ENCODE peak calls at places on chromosome X, in five cellular contexts. W is heart right ventricle, N is stomach, G is AG09309, E is astrocyte of the cerebellum. R is an unnamed sample.

GRCh38 chrX:43971966-43972961 is 926 bp downstream of the NDP start:
- DNase-seq in E (no peak), W (no peak), G (no peak), N (no peak), R (no peak)

GRCh38 chrX:22203186-22203585 is 69.5 kb upstream of the CBLL2 start:
- DNase-seq in G (no peak), W (no peak), E (no peak), N (no peak), R (no peak)

GRCh38 chrX:5306654-5307121 is 922.0 kb downstream of the NLGN4X start:
- DNase-seq in N (no peak), W (no peak), G (no peak), E (no peak), R (no peak)

GRCh38 chrX:140504371-140505324 is at the start of gene SOX3:
- DNase-seq in G (no peak), N (no peak), W (no peak), E (no peak), R (no peak)

GRCh38 chrX:154378059-154378798 is 866 bp upstream of the EMD start:
- DNase-seq in E (no peak), N (peak), W (peak), G (no peak), R (no peak)

GRCh38 chrX:11944486-11944885 is 186.4 kb downstream of the MSL3 start:
- DNase-seq in G (no peak), W (no peak), E (peak), N (no peak), R (peak)

GRCh38 chrX:32804034-32804433 is 407.3 kb downstream of the DMD start:
- DNase-seq in E (no peak), N (no peak), G (no peak), W (no peak), R (no peak)

GRCh38 chrX:1248381-1249061 is 20.1 kb upstream of the CSF2RA start:
- DNase-seq in N (no peak), W (peak), G (no peak), E (no peak), R (no peak)

GRCh38 chrX:12372111-12372510 is 233.8 kb downstream of the FRMPD4 start:
- DNase-seq in N (no peak), W (no peak), G (no peak), E (peak), R (no peak)

GRCh38 chrX:151902813-151903591 is 9.7 kb upstream of the MAGEA4 start:
- DNase-seq in N (no peak), G (peak), W (peak), E (peak), R (peak)

GRCh38 chrX:43753637-43754036 is 97.5 kb downstream of the MAOA start:
- DNase-seq in N (no peak), W (no peak), G (no peak), E (no peak), R (no peak)

GRCh38 chrX:27399146-27399456 is 64.0 kb downstream of the PPP4R3C start:
- DNase-seq in W (no peak), E (no peak), G (no peak), N (no peak), R (no peak)

GRCh38 chrX:11190745-11191510 is 79.8 kb downstream of the HCCS start:
- DNase-seq in E (no peak), G (no peak), W (no peak), N (peak), R (no peak)

GRCh38 chrX:130726661-130727060 is 176.3 kb downstream of the ENOX2 start:
- DNase-seq in N (no peak), G (peak), W (no peak), E (no peak), R (no peak)

GRCh38 chrX:41350150-41350975 is 16.4 kb downstream of the DDX3X start:
- DNase-seq in N (no peak), W (no peak), G (no peak), E (no peak), R (no peak)

GRCh38 chrX:96590403-96590802 is 94.2 kb upstream of the DIAPH2 start:
- DNase-seq in G (no peak), E (no peak), N (no peak), W (no peak), R (no peak)

GRCh38 chrX:642436-643210 is 12.0 kb downstream of the SHOX start:
- DNase-seq in N (peak), E (no peak), W (no peak), G (no peak), R (no peak)

GRCh38 chrX:133749951-133750350 is 235.4 kb downstream of the GPC3 start:
- DNase-seq in N (no peak), G (no peak), E (no peak), W (no peak), R (no peak)

GRCh38 chrX:48631376-48632090 is 34.2 kb downstream of the WDR13 start:
- DNase-seq in E (peak), N (peak), G (peak), W (peak), R (peak)

GRCh38 chrX:370963-371745 is 15.6 kb downstream of the PPP2R3B start:
- DNase-seq in E (no peak), N (no peak), W (no peak), G (no peak), R (no peak)

GRCh38 chrX:39642071-39642470 is 455.7 kb downstream of the BCOR start:
- DNase-seq in G (no peak), W (peak), N (no peak), E (no peak), R (no peak)

GRCh38 chrX:9438950-9439494 is 25.8 kb upstream of the TBL1X start:
- DNase-seq in N (no peak), E (no peak), W (no peak), G (peak), R (no peak)

GRCh38 chrX:25640276-25640675 is 497.9 kb upstream of the MAGEB18 start:
- DNase-seq in W (no peak), N (no peak), E (no peak), G (no peak), R (no peak)

GRCh38 chrX:123171781-123172180 is 12.3 kb upstream of the GRIA3 start:
- DNase-seq in G (no peak), W (no peak), E (no peak), N (no peak), R (no peak)

GRCh38 chrX:151977009-151977408 is 2.5 kb upstream of the GABRE start:
- DNase-seq in E (no peak), N (no peak), W (no peak), G (no peak), R (no peak)

GRCh38 chrX:2464677-2465166 is 36.1 kb downstream of the DHRSX start:
- DNase-seq in N (no peak), G (no peak), W (no peak), E (no peak), R (no peak)
- H3K4me3 ChIP-seq in N (no peak), G (no peak), W (no peak), E (no peak), R (no peak)

DNA sequence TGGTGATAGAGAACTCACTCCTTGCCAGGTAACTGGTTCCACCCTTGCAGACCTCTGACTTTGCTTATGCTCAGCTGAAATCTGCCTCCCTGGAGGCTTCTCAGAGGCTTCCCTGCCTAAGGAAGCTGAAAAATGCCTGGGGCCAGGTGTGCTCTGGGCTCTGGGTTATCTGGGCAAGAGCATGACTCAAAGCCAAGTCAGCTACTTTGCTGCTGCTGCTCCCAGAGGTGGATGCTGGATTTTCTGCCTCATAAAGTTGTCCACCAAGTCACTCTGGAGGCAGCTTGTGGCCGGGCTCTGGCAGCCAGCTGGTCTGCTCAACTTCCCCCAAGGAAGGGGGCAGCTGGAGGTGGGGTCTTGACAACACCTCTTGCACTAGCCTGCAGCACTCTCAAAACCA is 132.7 kb downstream of the PJA1 start:
- DNase-seq in N (no peak), W (no peak), E (no peak), G (no peak), R (no peak)
- TF ChIP-seq CTCF in N (no peak), W (no peak), E (no peak), G (no peak), R (no peak)

GRCh38 chrX:53268173-53268572 is 13.2 kb downstream of the IQSEC2 start:
- DNase-seq in N (no peak), W (no peak), E (no peak), G (no peak), R (no peak)
- H3K4me3 ChIP-seq in N (no peak), W (no peak), E (no peak), G (no peak), R (no peak)

GRCh38 chrX:143661286-143661685 is 25.4 kb upstream of the SLITRK4 start:
- DNase-seq in E (no peak), N (no peak), G (no peak), W (no peak), R (no peak)
- TF ChIP-seq CTCF in E (no peak), N (no peak), G (no peak), W (no peak), R (no peak)

GRCh38 chrX:119759333-119759766 is 962 bp downstream of the SOWAHD start:
- DNase-seq in E (no peak), G (no peak), N (no peak), W (no peak), R (no peak)
- H3K4me3 ChIP-seq in E (no peak), G (no peak), N (peak), W (peak), R (no peak)

GRCh38 chrX:129678176-129678880 is 23.6 kb upstream of the APLN start:
- DNase-seq in W (peak), N (peak), G (no peak), E (no peak), R (no peak)
- TF ChIP-seq CTCF in W (no peak), N (no peak), G (no peak), E (peak), R (no peak)

GRCh38 chrX:45233541-45233940 is 32.9 kb upstream of the DIPK2B start:
- DNase-seq in E (no peak), N (no peak), G (no peak), W (no peak), R (no peak)
- H3K4me3 ChIP-seq in E (no peak), N (no peak), G (no peak), W (no peak), R (no peak)

DNA sequence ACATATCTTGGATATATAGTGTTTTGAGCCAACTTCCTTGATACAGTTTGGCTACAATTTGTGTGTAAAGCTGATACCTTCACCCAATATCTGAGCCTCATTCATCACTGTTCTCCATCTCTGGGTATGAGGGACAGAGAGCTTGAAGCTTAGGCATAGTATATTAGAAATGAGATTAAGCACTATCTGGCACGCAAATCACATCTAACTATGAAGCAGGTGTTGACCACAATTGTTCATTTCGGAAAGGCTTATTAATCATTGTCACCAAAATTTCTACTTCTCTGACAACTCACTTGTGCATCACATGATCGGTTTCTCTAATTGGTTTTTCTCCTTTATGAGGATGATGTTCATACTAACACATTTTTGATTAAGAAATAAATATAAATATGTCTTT is 2.1 kb upstream of the POF1B start:
- DNase-seq in W (no peak), E (no peak), N (no peak), G (no peak), R (no peak)
- TF ChIP-seq CTCF in W (no peak), E (no peak), N (no peak), G (no peak), R (no peak)

R was measured in HFF-Myc.